ENCODE peak calls at places on chromosomes 6 and 20, in nine cellular contexts. One of them, this sample, is unnamed.

GRCh38 chr6:90197854-90198496 is 98.7 kb downstream of the BACH2 start:
- DNase-seq in psoas muscle: peak; percentile 64
- DNase-seq in IMR-90: peak; percentile 85
- DNase-seq in neuronal stem cell: no peak
- DNase-seq in PC-3: no peak
- DNase-seq in A549: no peak
- DNase-seq in fibroblast of lung: peak; percentile 94
- DNase-seq in GM23248: peak; percentile 86
- DNase-seq in mucosa of descending colon: no peak
- DNase-seq in this sample: no peak

GRCh38 chr20:37686762-37687477 is 6.9 kb upstream of the CTNNBL1 start:
- DNase-seq in psoas muscle: no peak
- DNase-seq in IMR-90: peak; percentile 20
- DNase-seq in neuronal stem cell: no peak
- DNase-seq in PC-3: peak; percentile 90
- DNase-seq in A549: no peak
- DNase-seq in fibroblast of lung: peak; percentile 41
- DNase-seq in GM23248: peak; percentile 34
- DNase-seq in mucosa of descending colon: no peak
- DNase-seq in this sample: no peak

GRCh38 chr6:155429321-155429893 is 26.2 kb downstream of the NOX3 start:
- DNase-seq in psoas muscle: no peak
- DNase-seq in IMR-90: no peak
- DNase-seq in neuronal stem cell: no peak
- DNase-seq in PC-3: no peak
- DNase-seq in A549: no peak
- DNase-seq in fibroblast of lung: no peak
- DNase-seq in GM23248: no peak
- DNase-seq in mucosa of descending colon: no peak
- DNase-seq in this sample: no peak

GRCh38 chr6:17580518-17581048 is 19.5 kb upstream of the FAM8A1 start:
- DNase-seq in psoas muscle: peak; percentile 65
- DNase-seq in IMR-90: no peak
- DNase-seq in neuronal stem cell: no peak
- DNase-seq in PC-3: peak; percentile 42
- DNase-seq in A549: no peak
- DNase-seq in fibroblast of lung: peak; percentile 55
- DNase-seq in GM23248: peak; percentile 75
- DNase-seq in mucosa of descending colon: peak; percentile 65
- DNase-seq in this sample: peak; percentile 28

GRCh38 chr6:73340048-73340447 is 14.0 kb downstream of the DPPA5 start:
- DNase-seq in psoas muscle: no peak
- DNase-seq in IMR-90: peak; percentile 59
- DNase-seq in neuronal stem cell: no peak
- DNase-seq in PC-3: peak; percentile 41
- DNase-seq in A549: no peak
- DNase-seq in fibroblast of lung: peak; percentile 24
- DNase-seq in GM23248: peak; percentile 13
- DNase-seq in mucosa of descending colon: no peak
- DNase-seq in this sample: no peak

GRCh38 chr20:40663991-40664880 is 24.8 kb downstream of the MAFB start:
- DNase-seq in psoas muscle: no peak
- DNase-seq in IMR-90: no peak
- DNase-seq in neuronal stem cell: no peak
- DNase-seq in PC-3: peak; percentile 4
- DNase-seq in A549: no peak
- DNase-seq in fibroblast of lung: no peak
- DNase-seq in GM23248: peak; percentile 19
- DNase-seq in mucosa of descending colon: no peak
- DNase-seq in this sample: no peak

GRCh38 chr6:43368517-43369160 is 808 bp downstream of the ZNF318 start:
- DNase-seq in psoas muscle: peak; percentile 71
- DNase-seq in IMR-90: peak; percentile 37
- DNase-seq in neuronal stem cell: peak; percentile 62
- DNase-seq in PC-3: peak; percentile 39
- DNase-seq in A549: peak; percentile 31
- DNase-seq in fibroblast of lung: peak; percentile 40
- DNase-seq in GM23248: peak; percentile 82
- DNase-seq in mucosa of descending colon: peak; percentile 65
- DNase-seq in this sample: peak; percentile 17

GRCh38 chr6:36657942-36658544 is 20.5 kb upstream of the CDKN1A start:
- DNase-seq in psoas muscle: no peak
- DNase-seq in IMR-90: peak; percentile 82
- DNase-seq in neuronal stem cell: no peak
- DNase-seq in PC-3: no peak
- DNase-seq in A549: no peak
- DNase-seq in fibroblast of lung: peak; percentile 94
- DNase-seq in GM23248: peak; percentile 78
- DNase-seq in mucosa of descending colon: no peak
- DNase-seq in this sample: no peak

GRCh38 chr6:16320533-16321340 is 82.3 kb downstream of the GMPR start:
- DNase-seq in psoas muscle: peak; percentile 71
- DNase-seq in IMR-90: peak; percentile 91
- DNase-seq in neuronal stem cell: no peak
- DNase-seq in PC-3: no peak
- DNase-seq in A549: no peak
- DNase-seq in fibroblast of lung: peak; percentile 58
- DNase-seq in GM23248: peak; percentile 87
- DNase-seq in mucosa of descending colon: no peak
- DNase-seq in this sample: no peak

GRCh38 chr6:16318538-16318937 is 80.2 kb downstream of the GMPR start:
- DNase-seq in psoas muscle: no peak
- DNase-seq in IMR-90: peak; percentile 90
- DNase-seq in neuronal stem cell: no peak
- DNase-seq in PC-3: peak; percentile 71
- DNase-seq in A549: no peak
- DNase-seq in fibroblast of lung: peak; percentile 94
- DNase-seq in GM23248: peak; percentile 97
- DNase-seq in mucosa of descending colon: no peak
- DNase-seq in this sample: peak; percentile 54

GRCh38 chr6:16321341-16321710 is 82.9 kb downstream of the GMPR start:
- DNase-seq in psoas muscle: no peak
- DNase-seq in IMR-90: no peak
- DNase-seq in neuronal stem cell: no peak
- DNase-seq in PC-3: no peak
- DNase-seq in A549: no peak
- DNase-seq in fibroblast of lung: no peak
- DNase-seq in GM23248: no peak
- DNase-seq in mucosa of descending colon: no peak
- DNase-seq in this sample: no peak

GRCh38 chr6:16318953-16319720 is 80.8 kb downstream of the GMPR start:
- DNase-seq in psoas muscle: no peak
- DNase-seq in IMR-90: no peak
- DNase-seq in neuronal stem cell: no peak
- DNase-seq in PC-3: no peak
- DNase-seq in A549: no peak
- DNase-seq in fibroblast of lung: no peak
- DNase-seq in GM23248: no peak
- DNase-seq in mucosa of descending colon: no peak
- DNase-seq in this sample: no peak

GRCh38 chr6:16319813-16320532 is 81.6 kb downstream of the GMPR start:
- DNase-seq in psoas muscle: peak; percentile 92
- DNase-seq in IMR-90: peak; percentile 98
- DNase-seq in neuronal stem cell: no peak
- DNase-seq in PC-3: peak; percentile 83
- DNase-seq in A549: no peak
- DNase-seq in fibroblast of lung: peak; percentile 98
- DNase-seq in GM23248: peak; percentile 99
- DNase-seq in mucosa of descending colon: peak; percentile 38
- DNase-seq in this sample: peak; percentile 83
- H3K4me1 ChIP-seq in psoas muscle: peaks cover 71% of the 10 kb centered on the region
- H3K4me1 ChIP-seq in IMR-90: peaks cover 24% of the 10 kb centered on the region
- H3K4me1 ChIP-seq in neuronal stem cell: peaks cover 21% of the 10 kb centered on the region
- H3K4me1 ChIP-seq in PC-3: peaks cover 48% of the 10 kb centered on the region
- H3K4me1 ChIP-seq in A549: peaks cover 9% of the 10 kb centered on the region
- H3K4me1 ChIP-seq in fibroblast of lung: peaks cover 45% of the 10 kb centered on the region
- H3K4me1 ChIP-seq in GM23248: peaks cover 48% of the 10 kb centered on the region
- H3K4me1 ChIP-seq in mucosa of descending colon: peaks cover 11% of the 10 kb centered on the region
- H3K4me1 ChIP-seq in this sample: peaks cover 58% of the 10 kb centered on the region

DNA sequence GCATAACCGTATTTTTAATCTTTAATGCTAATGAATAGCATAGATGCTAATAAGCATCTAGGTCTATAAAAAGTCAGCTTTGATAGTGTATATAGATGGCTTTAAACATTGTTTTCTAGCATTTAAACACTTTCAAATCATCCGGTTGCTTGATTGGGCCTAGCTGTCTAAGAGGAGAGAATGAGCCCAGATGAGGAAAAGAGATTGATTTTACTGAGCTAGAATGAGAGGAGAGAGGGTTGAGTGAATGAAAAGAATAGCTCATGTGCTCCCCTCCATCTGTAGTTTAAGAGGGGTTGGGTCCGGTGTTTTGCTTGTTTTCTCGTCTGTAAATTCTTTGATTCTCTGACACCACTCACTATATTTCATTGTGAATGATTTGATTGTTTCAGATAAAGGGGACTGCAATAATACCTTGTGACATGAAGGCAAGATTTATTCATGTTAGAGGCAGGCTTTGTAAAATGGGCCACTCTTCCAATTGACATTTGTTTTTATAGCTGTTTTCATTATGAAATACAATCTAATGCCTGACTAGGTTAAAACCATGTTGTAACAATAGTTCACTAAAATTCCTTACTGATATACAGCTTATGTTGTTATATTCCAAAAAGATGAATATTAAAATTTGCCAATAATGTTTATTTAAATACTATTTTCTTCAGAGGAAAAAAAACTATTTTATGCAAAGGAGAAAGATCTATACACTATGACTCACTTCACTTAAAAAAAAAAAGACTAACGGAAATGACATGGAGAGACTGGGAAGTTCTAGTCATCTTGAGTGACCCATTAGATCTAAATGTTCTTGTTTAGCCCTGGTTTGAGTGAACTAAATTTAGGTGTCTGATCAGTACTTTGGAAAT is 3.2 kb downstream of the PTPN1 start:
- DNase-seq in psoas muscle: no peak
- DNase-seq in IMR-90: peak; percentile 80
- DNase-seq in neuronal stem cell: no peak
- DNase-seq in PC-3: peak; percentile 64
- DNase-seq in A549: no peak
- DNase-seq in fibroblast of lung: peak; percentile 85
- DNase-seq in GM23248: peak; percentile 87
- DNase-seq in mucosa of descending colon: no peak
- DNase-seq in this sample: no peak
- H3K4me3 ChIP-seq in psoas muscle: peak overlapping the region; percentile 99
- H3K4me3 ChIP-seq in IMR-90: peak overlapping the region; percentile 72
- H3K4me3 ChIP-seq in neuronal stem cell: no peak overlapping the region
- H3K4me3 ChIP-seq in PC-3: peak overlapping the region; percentile 83
- H3K4me3 ChIP-seq in A549: no peak overlapping the region
- H3K4me3 ChIP-seq in fibroblast of lung: peak overlapping the region; percentile 75
- H3K4me3 ChIP-seq in GM23248: peak overlapping the region; percentile 91
- H3K4me3 ChIP-seq in mucosa of descending colon: no peak overlapping the region
- H3K4me3 ChIP-seq in this sample: no peak overlapping the region

GRCh38 chr20:43948455-43948854 is 33.8 kb downstream of the TOX2 start:
- DNase-seq in psoas muscle: no peak
- DNase-seq in IMR-90: no peak
- DNase-seq in neuronal stem cell: no peak
- DNase-seq in PC-3: no peak
- DNase-seq in A549: no peak
- DNase-seq in fibroblast of lung: no peak
- DNase-seq in GM23248: no peak
- DNase-seq in mucosa of descending colon: no peak
- DNase-seq in this sample: no peak

GRCh38 chr20:43947316-43947710 is 32.7 kb downstream of the TOX2 start:
- DNase-seq in psoas muscle: no peak
- DNase-seq in IMR-90: no peak
- DNase-seq in neuronal stem cell: no peak
- DNase-seq in PC-3: no peak
- DNase-seq in A549: no peak
- DNase-seq in fibroblast of lung: no peak
- DNase-seq in GM23248: peak; percentile 65
- DNase-seq in mucosa of descending colon: no peak
- DNase-seq in this sample: no peak

GRCh38 chr20:43949741-43950618 is 35.3 kb downstream of the TOX2 start:
- DNase-seq in psoas muscle: no peak
- DNase-seq in IMR-90: no peak
- DNase-seq in neuronal stem cell: no peak
- DNase-seq in PC-3: no peak
- DNase-seq in A549: no peak
- DNase-seq in fibroblast of lung: peak; percentile 35
- DNase-seq in GM23248: no peak
- DNase-seq in mucosa of descending colon: peak; percentile 58
- DNase-seq in this sample: peak; percentile 46

GRCh38 chr20:43946659-43947315 is 32.1 kb downstream of the TOX2 start:
- DNase-seq in psoas muscle: no peak
- DNase-seq in IMR-90: no peak
- DNase-seq in neuronal stem cell: no peak
- DNase-seq in PC-3: no peak
- DNase-seq in A549: no peak
- DNase-seq in fibroblast of lung: no peak
- DNase-seq in GM23248: no peak
- DNase-seq in mucosa of descending colon: no peak
- DNase-seq in this sample: no peak

DNA sequence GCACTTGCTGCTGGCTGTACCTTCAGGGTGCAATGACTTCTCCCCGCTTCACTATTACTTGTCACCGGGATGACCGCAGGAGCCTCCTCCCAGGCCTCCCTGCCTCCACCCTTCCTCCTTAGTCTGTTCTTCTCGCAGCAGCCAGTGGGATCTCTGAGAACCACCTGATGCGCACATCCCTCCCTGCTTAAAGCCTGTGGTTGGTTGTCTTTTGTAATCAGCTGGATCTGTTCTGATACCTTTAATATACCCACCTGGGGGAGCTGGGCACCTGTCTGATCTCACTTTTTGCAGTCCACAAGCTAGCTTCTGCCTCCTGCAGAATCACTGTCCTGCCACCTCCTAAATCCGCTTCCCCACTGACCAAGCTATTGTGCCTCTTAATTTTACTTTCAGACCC is 34.6 kb downstream of the TOX2 start:
- DNase-seq in psoas muscle: no peak
- DNase-seq in IMR-90: no peak
- DNase-seq in neuronal stem cell: no peak
- DNase-seq in PC-3: no peak
- DNase-seq in A549: no peak
- DNase-seq in fibroblast of lung: no peak
- DNase-seq in GM23248: no peak
- DNase-seq in mucosa of descending colon: no peak
- DNase-seq in this sample: no peak
- H3K4me1 ChIP-seq in psoas muscle: no peaks in the 10 kb centered on the region
- H3K4me1 ChIP-seq in IMR-90: peaks cover 20% of the 10 kb centered on the region
- H3K4me1 ChIP-seq in neuronal stem cell: no peaks in the 10 kb centered on the region
- H3K4me1 ChIP-seq in PC-3: peaks cover 9% of the 10 kb centered on the region
- H3K4me1 ChIP-seq in A549: peaks cover 17% of the 10 kb centered on the region
- H3K4me1 ChIP-seq in fibroblast of lung: peaks cover 12% of the 10 kb centered on the region
- H3K4me1 ChIP-seq in GM23248: peaks cover 7% of the 10 kb centered on the region
- H3K4me1 ChIP-seq in mucosa of descending colon: peaks cover 3% of the 10 kb centered on the region
- H3K4me1 ChIP-seq in this sample: peaks cover 56% of the 10 kb centered on the region

DNA sequence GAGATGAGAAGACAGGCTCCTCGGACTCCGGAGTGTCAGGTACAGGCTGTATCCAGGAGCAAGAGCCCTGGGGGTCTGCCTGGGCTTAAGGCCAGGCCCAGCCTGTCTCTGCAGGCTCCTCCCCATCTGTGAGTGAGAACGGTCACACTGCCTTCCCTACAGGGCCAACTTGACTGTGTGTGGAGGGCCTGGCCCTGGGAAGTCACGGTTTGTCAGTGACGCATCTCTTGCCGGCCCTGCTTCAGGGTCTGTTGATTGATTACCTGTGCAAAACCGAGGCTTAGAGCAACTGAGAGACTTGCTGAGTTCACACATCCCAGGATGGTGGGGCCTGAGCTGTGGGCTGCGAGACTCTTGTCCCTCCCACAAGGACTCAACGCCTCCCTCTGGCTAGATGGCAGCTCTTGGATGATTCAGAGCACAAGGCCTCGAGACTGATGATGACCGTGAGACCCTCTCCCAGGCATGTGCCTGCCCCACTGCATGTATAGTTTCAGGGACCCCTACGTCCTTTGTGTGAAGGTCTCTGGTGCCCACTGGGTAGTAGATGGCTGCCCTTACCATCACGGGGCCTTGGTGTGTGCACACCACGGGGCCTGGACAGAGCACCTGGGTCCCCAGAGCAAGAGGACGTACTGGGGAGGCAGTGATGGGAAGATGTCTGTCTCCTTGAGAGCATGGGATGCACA is 6.0 kb downstream of the RBM38 start:
- DNase-seq in psoas muscle: peak; percentile 50
- DNase-seq in IMR-90: no peak
- DNase-seq in neuronal stem cell: no peak
- DNase-seq in PC-3: no peak
- DNase-seq in A549: no peak
- DNase-seq in fibroblast of lung: peak; percentile 44
- DNase-seq in GM23248: no peak
- DNase-seq in mucosa of descending colon: peak; percentile 33
- DNase-seq in this sample: peak; percentile 35
- H3K4me3 ChIP-seq in psoas muscle: peak overlapping the region; percentile 77
- H3K4me3 ChIP-seq in IMR-90: no peak overlapping the region
- H3K4me3 ChIP-seq in neuronal stem cell: no peak overlapping the region
- H3K4me3 ChIP-seq in PC-3: no peak overlapping the region
- H3K4me3 ChIP-seq in A549: no peak overlapping the region
- H3K4me3 ChIP-seq in fibroblast of lung: no peak overlapping the region
- H3K4me3 ChIP-seq in GM23248: no peak overlapping the region
- H3K4me3 ChIP-seq in mucosa of descending colon: no peak overlapping the region
- H3K4me3 ChIP-seq in this sample: peak overlapping the region; percentile 3